ENCODE peak calls at places on chromosomes 11 and 22, in four cellular contexts. Z is cardiac fibroblast; H is AG04450; J is CD4-positive, CD25-positive, alpha-beta regulatory T cell. K is an unnamed sample.

GRCh38 chr22:41217553-41218157 is 12.5 kb downstream of the L3MBTL2 start:
- DNase-seq in Z (peak; percentile 93), H (peak; percentile 66), J (no peak), K (peak; percentile 57)

GRCh38 chr11:35529971-35530495 is 4.6 kb upstream of the PAMR1 start:
- DNase-seq in Z (peak; percentile 94), H (peak; percentile 92), J (no peak), K (peak; percentile 86)

GRCh38 chr11:93718057-93718563 is 23.2 kb downstream of the TAF1D start:
- DNase-seq in Z (no peak), H (no peak), J (no peak), K (no peak)

GRCh38 chr11:109120341-109120740 is 301.6 kb upstream of the C11orf87 start:
- DNase-seq in Z (no peak), H (no peak), J (no peak), K (no peak)

GRCh38 chr11:3972431-3972830 is 117.0 kb downstream of the STIM1 start:
- DNase-seq in Z (no peak), H (no peak), J (no peak), K (no peak)

GRCh38 chr22:42937164-42937854 is 77.6 kb downstream of the PACSIN2 start:
- DNase-seq in Z (peak; percentile 87), H (no peak), J (no peak), K (peak; percentile 55)

GRCh38 chr11:129973809-129974208 is 28.8 kb downstream of the PRDM10 start:
- DNase-seq in Z (no peak), H (no peak), J (no peak), K (no peak)

GRCh38 chr22:22810018-22810427 is 77.6 kb upstream of the IGLL5 start:
- DNase-seq in Z (no peak), H (no peak), J (peak; percentile 66), K (no peak)

GRCh38 chr22:22076937-22077703 is 94.5 kb upstream of the TOP3B start:
- DNase-seq in Z (peak; percentile 69), H (no peak), J (no peak), K (no peak)

GRCh38 chr11:120867988-120868387 is 155.9 kb upstream of the TBCEL start:
- DNase-seq in Z (no peak), H (no peak), J (no peak), K (no peak)

GRCh38 chr22:40967120-40967760 is 16.1 kb downstream of the RBX1 start:
- DNase-seq in Z (no peak), H (no peak), J (no peak), K (no peak)

GRCh38 chr22:43227231-43227630 is 40.3 kb upstream of the TTLL12 start:
- DNase-seq in Z (no peak), H (no peak), J (no peak), K (no peak)

GRCh38 chr11:117908959-117909610 is 20.1 kb downstream of the TMPRSS13 start:
- DNase-seq in Z (no peak), H (no peak), J (no peak), K (no peak)

GRCh38 chr11:119094816-119095065 is 6.9 kb downstream of the DPAGT1 start:
- DNase-seq in Z (peak; percentile 86), H (no peak), J (peak; percentile 56), K (peak; percentile 54)

GRCh38 chr22:39693943-39694500 is 123.5 kb downstream of the CACNA1I start:
- DNase-seq in Z (no peak), H (no peak), J (no peak), K (no peak)

GRCh38 chr22:38982008-38982927 is at the start of gene APOBEC3B:
- DNase-seq in Z (peak; percentile 94), H (peak; percentile 84), J (peak; percentile 23), K (peak; percentile 58)

GRCh38 chr11:61700221-61700620 is 20.0 kb downstream of the DAGLA start:
- DNase-seq in Z (peak; percentile 66), H (no peak), J (no peak), K (no peak)

GRCh38 chr11:70873736-70874412 is 378.5 kb downstream of the SHANK2 start:
- DNase-seq in Z (no peak), H (no peak), J (no peak), K (no peak)

GRCh38 chr11:96114178-96115070 is 190.5 kb upstream of the MTMR2 start:
- DNase-seq in Z (no peak), H (no peak), J (no peak), K (no peak)

GRCh38 chr11:2302280-2302843 is 549 bp downstream of the TSPAN32 start:
- DNase-seq in Z (no peak), H (no peak), J (no peak), K (no peak)

GRCh38 chr22:41482319-41482935 is 13.5 kb downstream of the ACO2 start:
- DNase-seq in Z (peak; percentile 8), H (no peak), J (no peak), K (no peak)

GRCh38 chr11:96050435-96051182 is 126.7 kb upstream of the MTMR2 start:
- DNase-seq in Z (peak; percentile 60), H (no peak), J (no peak), K (no peak)

GRCh38 chr11:27183672-27184457 is 143.2 kb downstream of the BBOX1 start:
- DNase-seq in Z (peak; percentile 83), H (peak; percentile 41), J (peak; percentile 3), K (no peak)

GRCh38 chr11:128593281-128593680 is 5.9 kb upstream of the ETS1 start:
- DNase-seq in Z (peak; percentile 23), H (no peak), J (no peak), K (no peak)

GRCh38 chr22:24176630-24177029 is 4.7 kb upstream of the SUSD2 start:
- DNase-seq in Z (no peak), H (no peak), J (no peak), K (no peak)

GRCh38 chr11:36057372-36058045 is 113.6 kb downstream of the LDLRAD3 start:
- DNase-seq in Z (peak; percentile 96), H (no peak), J (no peak), K (peak; percentile 73)

GRCh38 chr11:113270080-113270479 is 44.3 kb upstream of the TTC12 start:
- DNase-seq in Z (no peak), H (no peak), J (no peak), K (no peak)

GRCh38 chr11:68343761-68344256 is 31.4 kb downstream of the LRP5 start:
- DNase-seq in Z (no peak), H (no peak), J (no peak), K (no peak)

GRCh38 chr22:33271390-33272161 is 213.4 kb upstream of the SYN3 start:
- DNase-seq in Z (peak; percentile 4), H (no peak), J (no peak), K (no peak)

GRCh38 chr22:20055144-20055543 is 24.9 kb upstream of the DGCR8 start:
- DNase-seq in Z (no peak), H (no peak), J (no peak), K (no peak)

GRCh38 chr11:61488651-61489291 is 19.8 kb upstream of the LRRC10B start:
- DNase-seq in Z (peak; percentile 35), H (no peak), J (no peak), K (no peak)

GRCh38 chr11:87463486-87464102 is 425.9 kb downstream of the TMEM135 start:
- DNase-seq in Z (peak; percentile 39), H (no peak), J (no peak), K (no peak)

GRCh38 chr11:122253541-122254317 is 137.7 kb upstream of the BLID start:
- DNase-seq in Z (peak; percentile 17), H (no peak), J (no peak), K (no peak)

GRCh38 chr11:58770166-58770565 is 38.4 kb upstream of the GLYAT start:
- DNase-seq in Z (no peak), H (no peak), J (no peak), K (no peak)
- H3K4me3 ChIP-seq in Z (no peak overlapping the region), H (no peak overlapping the region), J (no peak overlapping the region), K (no peak overlapping the region)

GRCh38 chr11:111561306-111561705 is 20.8 kb downstream of the LAYN start:
- DNase-seq in Z (peak; percentile 28), H (no peak), J (no peak), K (no peak)
- H3K4me3 ChIP-seq in Z (no peak overlapping the region), H (no peak overlapping the region), J (no peak overlapping the region), K (no peak overlapping the region)

DNA sequence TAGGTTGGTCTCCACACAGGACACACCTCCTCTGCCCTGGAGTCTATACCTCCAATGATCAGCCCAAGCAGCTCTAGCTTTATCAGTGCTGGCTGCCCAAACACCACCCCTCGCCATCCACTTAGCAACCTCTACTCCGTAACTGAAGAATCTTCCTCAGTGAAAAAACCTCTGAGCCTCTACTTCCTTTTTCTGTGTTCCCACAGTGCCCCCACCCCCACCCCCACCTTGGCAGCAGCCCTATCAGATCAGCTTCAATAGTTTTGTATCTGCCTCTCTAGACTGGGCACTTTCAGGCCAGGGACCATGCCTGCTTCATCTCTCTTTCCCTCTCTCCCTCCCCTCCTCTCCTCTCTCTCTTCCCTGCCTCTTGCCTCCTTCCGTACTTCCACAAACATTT is 33.5 kb downstream of the SERPINH1 start:
- DNase-seq in Z (no peak), H (no peak), J (no peak), K (no peak)
- H3K4me3 ChIP-seq in Z (no peak overlapping the region), H (no peak overlapping the region), J (no peak overlapping the region), K (no peak overlapping the region)

GRCh38 chr11:62879150-62879549 is 1.5 kb upstream of the SLC3A2 start:
- DNase-seq in Z (no peak), H (no peak), J (no peak), K (no peak)
- H3K4me3 ChIP-seq in Z (no peak overlapping the region), H (no peak overlapping the region), J (no peak overlapping the region), K (no peak overlapping the region)

DNA sequence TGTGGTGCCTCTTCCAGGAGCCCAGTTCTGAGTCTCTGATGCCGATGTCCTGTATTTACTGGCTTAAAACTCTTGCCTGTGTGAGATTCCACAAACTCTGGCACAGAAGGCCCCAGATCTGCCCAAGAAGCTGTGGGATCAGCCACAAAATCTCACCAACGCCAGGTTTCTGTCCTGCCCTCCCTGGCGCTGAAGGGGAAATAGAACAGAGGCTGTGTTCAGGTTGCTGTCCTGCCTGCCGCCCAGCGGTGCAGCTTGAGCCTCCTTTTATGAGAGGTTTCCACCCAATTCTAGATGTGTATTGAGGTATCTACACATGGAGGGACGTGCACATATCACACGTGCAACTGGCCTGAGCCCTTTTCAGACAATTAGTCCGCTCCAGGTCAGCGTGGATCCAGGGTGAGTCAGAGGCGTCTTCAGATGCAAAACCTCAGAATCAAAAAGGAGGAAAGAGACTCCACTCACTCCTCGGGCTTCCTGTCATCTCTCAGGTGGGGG is 2.2 kb downstream of the TMEM80 start:
- DNase-seq in Z (peak; percentile 62), H (no peak), J (no peak), K (no peak)
- H3K4me3 ChIP-seq in Z (no peak overlapping the region), H (no peak overlapping the region), J (no peak overlapping the region), K (no peak overlapping the region)

GRCh38 chr11:126992065-126992803 is 8.3 kb downstream of the KIRREL3 start:
- DNase-seq in Z (peak; percentile 95), H (peak; percentile 90), J (no peak), K (peak; percentile 85)
- H3K4me3 ChIP-seq in Z (no peak overlapping the region), H (peak overlapping the region; percentile 42), J (no peak overlapping the region), K (peak overlapping the region; percentile 3)

DNA sequence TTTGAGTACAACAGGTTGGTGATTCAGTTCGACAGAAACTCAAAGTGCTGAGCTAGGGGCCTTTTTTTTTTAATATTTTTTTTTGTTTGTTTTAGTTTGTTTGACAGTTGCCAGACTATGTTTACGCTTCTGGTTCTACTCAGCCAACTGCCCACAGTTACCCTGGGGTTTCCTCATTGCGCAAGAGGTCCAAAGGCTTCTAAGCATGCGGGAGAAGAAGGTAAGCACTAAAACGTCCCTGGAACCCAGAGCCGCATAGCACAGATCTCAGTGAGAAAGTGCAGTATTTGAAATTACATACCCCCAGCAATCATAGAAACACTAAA is 649 bp downstream of the PRRG4 start:
- DNase-seq in Z (peak; percentile 22), H (no peak), J (no peak), K (no peak)
- H3K4me3 ChIP-seq in Z (peak overlapping the region; percentile 57), H (no peak overlapping the region), J (peak overlapping the region; percentile 31), K (peak overlapping the region; percentile 54)

K was measured in skeletal muscle cell.